ENCODE peak calls at places on chromosomes 4 and X, in ten cellular contexts. M is CD8-positive, alpha-beta memory T cell; N is frontal cortex; O is omental fat pad; Z is NCI-H2029; G is RCC 7860; Y is NCI-H69; K is stimulated activated naive CD4-positive, alpha-beta T cell; H is bronchial epithelial cell; B is stromal cell of bone marrow. F is an unnamed sample.

GRCh38 chr4:25377572-25377882 is 464 bp downstream of the ANAPC4 start:
- DNase-seq in M (no peak), N (no peak), O (no peak), Z (no peak), G (no peak), Y (no peak), K (no peak), H (peak), B (no peak), F (no peak)

GRCh38 chrX:140141444-140142029 is 176.2 kb upstream of the CXorf66 start:
- DNase-seq in M (no peak), N (peak), O (no peak), Z (no peak), G (peak), Y (peak), K (no peak), H (peak), B (peak), F (peak)

GRCh38 chr4:13642576-13642975 is 15.1 kb upstream of the BOD1L1 start:
- DNase-seq in M (no peak), N (no peak), O (no peak), Z (peak), G (no peak), Y (no peak), K (no peak), H (no peak), B (no peak), F (no peak)

GRCh38 chr4:126661194-126661593 is 971.6 kb upstream of the INTU start:
- DNase-seq in M (no peak), N (no peak), O (no peak), Z (no peak), G (no peak), Y (no peak), K (no peak), H (no peak), B (no peak), F (no peak)

GRCh38 chrX:40468033-40468979 is 112.5 kb upstream of the ATP6AP2 start:
- DNase-seq in M (no peak), N (peak), O (no peak), Z (peak), G (peak), Y (peak), K (peak), H (peak), B (peak), F (peak)

GRCh38 chr4:14636563-14636962 is 365.7 kb upstream of the CPEB2 start:
- DNase-seq in M (no peak), N (no peak), O (no peak), Z (no peak), G (no peak), Y (no peak), K (no peak), H (peak), B (no peak), F (no peak)

GRCh38 chrX:22952011-22952410 is 47.7 kb upstream of the DDX53 start:
- DNase-seq in M (no peak), N (no peak), O (no peak), Z (peak), G (peak), Y (peak), K (no peak), H (no peak), B (no peak), F (peak)

GRCh38 chrX:134172588-134173259 is 64.3 kb upstream of the CCDC160 start:
- DNase-seq in M (peak), N (peak), O (no peak), Z (no peak), G (no peak), Y (no peak), K (peak), H (no peak), B (no peak), F (no peak)

GRCh38 chr4:37803348-37803973 is 23.0 kb upstream of the PGM2 start:
- DNase-seq in M (no peak), N (peak), O (no peak), Z (peak), G (peak), Y (peak), K (peak), H (peak), B (peak), F (peak)